ENCODE peak calls at places on chromosome 4, in six cellular contexts. One of them, this sample, is unnamed.
A peak's percentile ranks its signal among the peaks of the same experiment; 100 is the strongest.

GRCh38 chr4:107854326-107855030 is 29.7 kb downstream of the SGMS2 start:
- DNase-seq in EL: peak; percentile 30
- DNase-seq in NCI-H446 treated with DMSO at 0.1 percent for 48 hours: no peak
- DNase-seq in AML-193: no peak
- DNase-seq in upper lobe of left lung: no peak
- DNase-seq in dorsolateral prefrontal cortex: no peak
- DNase-seq in this sample: no peak

GRCh38 chr4:76981649-76982048 is 32.1 kb downstream of the SEPTIN11 start:
- DNase-seq in EL: no peak
- DNase-seq in NCI-H446 treated with DMSO at 0.1 percent for 48 hours: no peak
- DNase-seq in AML-193: no peak
- DNase-seq in upper lobe of left lung: no peak
- DNase-seq in dorsolateral prefrontal cortex: no peak
- DNase-seq in this sample: no peak

GRCh38 chr4:15778742-15779231 is 659 bp downstream of the CD38 start:
- DNase-seq in EL: peak; percentile 29
- DNase-seq in NCI-H446 treated with DMSO at 0.1 percent for 48 hours: no peak
- DNase-seq in AML-193: peak; percentile 79
- DNase-seq in upper lobe of left lung: peak; percentile 92
- DNase-seq in dorsolateral prefrontal cortex: peak; percentile 29
- DNase-seq in this sample: no peak

GRCh38 chr4:1026115-1026514 is 14.7 kb downstream of the FGFRL1 start:
- DNase-seq in EL: no peak
- DNase-seq in NCI-H446 treated with DMSO at 0.1 percent for 48 hours: no peak
- DNase-seq in AML-193: no peak
- DNase-seq in upper lobe of left lung: peak; percentile 85
- DNase-seq in dorsolateral prefrontal cortex: no peak
- DNase-seq in this sample: peak; percentile 31

GRCh38 chr4:44425614-44426208 is 22.9 kb downstream of the KCTD8 start:
- DNase-seq in EL: no peak
- DNase-seq in NCI-H446 treated with DMSO at 0.1 percent for 48 hours: peak; percentile 44
- DNase-seq in AML-193: peak; percentile 0
- DNase-seq in upper lobe of left lung: no peak
- DNase-seq in dorsolateral prefrontal cortex: no peak
- DNase-seq in this sample: peak; percentile 60

GRCh38 chr4:72951628-72952027 is 117.9 kb downstream of the COX18 start:
- DNase-seq in EL: no peak
- DNase-seq in NCI-H446 treated with DMSO at 0.1 percent for 48 hours: no peak
- DNase-seq in AML-193: no peak
- DNase-seq in upper lobe of left lung: no peak
- DNase-seq in dorsolateral prefrontal cortex: no peak
- DNase-seq in this sample: peak; percentile 28

GRCh38 chr4:81052119-81053068 is 21.9 kb downstream of the BMP3 start:
- DNase-seq in EL: peak; percentile 55
- DNase-seq in NCI-H446 treated with DMSO at 0.1 percent for 48 hours: no peak
- DNase-seq in AML-193: peak; percentile 11
- DNase-seq in upper lobe of left lung: no peak
- DNase-seq in dorsolateral prefrontal cortex: peak; percentile 51
- DNase-seq in this sample: peak; percentile 67

GRCh38 chr4:165580379-165580905 is 201.6 kb downstream of the CPE start:
- DNase-seq in EL: peak; percentile 74
- DNase-seq in NCI-H446 treated with DMSO at 0.1 percent for 48 hours: peak; percentile 27
- DNase-seq in AML-193: no peak
- DNase-seq in upper lobe of left lung: no peak
- DNase-seq in dorsolateral prefrontal cortex: no peak
- DNase-seq in this sample: peak; percentile 63

GRCh38 chr4:169221662-169222061 is 49.1 kb downstream of the SH3RF1 start:
- DNase-seq in EL: no peak
- DNase-seq in NCI-H446 treated with DMSO at 0.1 percent for 48 hours: no peak
- DNase-seq in AML-193: no peak
- DNase-seq in upper lobe of left lung: no peak
- DNase-seq in dorsolateral prefrontal cortex: no peak
- DNase-seq in this sample: no peak

GRCh38 chr4:100929753-100930152 is 411.9 kb upstream of the EMCN start:
- DNase-seq in EL: no peak
- DNase-seq in NCI-H446 treated with DMSO at 0.1 percent for 48 hours: no peak
- DNase-seq in AML-193: no peak
- DNase-seq in upper lobe of left lung: no peak
- DNase-seq in dorsolateral prefrontal cortex: no peak
- DNase-seq in this sample: no peak

GRCh38 chr4:55819634-55820033 is at the start of gene EXOC1L:
- DNase-seq in EL: peak; percentile 5
- DNase-seq in NCI-H446 treated with DMSO at 0.1 percent for 48 hours: no peak
- DNase-seq in AML-193: no peak
- DNase-seq in upper lobe of left lung: peak; percentile 47
- DNase-seq in dorsolateral prefrontal cortex: peak; percentile 7
- DNase-seq in this sample: no peak

GRCh38 chr4:2244947-2245786 is 3.2 kb upstream of the HAUS3 start:
- DNase-seq in EL: no peak
- DNase-seq in NCI-H446 treated with DMSO at 0.1 percent for 48 hours: no peak
- DNase-seq in AML-193: no peak
- DNase-seq in upper lobe of left lung: no peak
- DNase-seq in dorsolateral prefrontal cortex: no peak
- DNase-seq in this sample: no peak

GRCh38 chr4:3257691-3258482 is 8.9 kb downstream of the MSANTD1 start:
- DNase-seq in EL: peak; percentile 36
- DNase-seq in NCI-H446 treated with DMSO at 0.1 percent for 48 hours: no peak
- DNase-seq in AML-193: no peak
- DNase-seq in upper lobe of left lung: peak; percentile 50
- DNase-seq in dorsolateral prefrontal cortex: peak; percentile 3
- DNase-seq in this sample: peak; percentile 96

GRCh38 chr4:46386570-46386969 is 3.4 kb downstream of the GABRA2 start:
- DNase-seq in EL: no peak
- DNase-seq in NCI-H446 treated with DMSO at 0.1 percent for 48 hours: peak; percentile 30
- DNase-seq in AML-193: no peak
- DNase-seq in upper lobe of left lung: no peak
- DNase-seq in dorsolateral prefrontal cortex: peak; percentile 33
- DNase-seq in this sample: peak; percentile 50

GRCh38 chr4:152605031-152605430 is 69.1 kb upstream of the FBXW7 start:
- DNase-seq in EL: no peak
- DNase-seq in NCI-H446 treated with DMSO at 0.1 percent for 48 hours: no peak
- DNase-seq in AML-193: no peak
- DNase-seq in upper lobe of left lung: no peak
- DNase-seq in dorsolateral prefrontal cortex: no peak
- DNase-seq in this sample: no peak

GRCh38 chr4:3467601-3468031 is 4.5 kb downstream of the DOK7 start:
- DNase-seq in EL: no peak
- DNase-seq in NCI-H446 treated with DMSO at 0.1 percent for 48 hours: no peak
- DNase-seq in AML-193: no peak
- DNase-seq in upper lobe of left lung: peak; percentile 37
- DNase-seq in dorsolateral prefrontal cortex: no peak
- DNase-seq in this sample: no peak

GRCh38 chr4:2067446-2068197 is 8.5 kb downstream of the NAT8L start:
- DNase-seq in EL: no peak
- DNase-seq in NCI-H446 treated with DMSO at 0.1 percent for 48 hours: no peak
- DNase-seq in AML-193: no peak
- DNase-seq in upper lobe of left lung: peak; percentile 74
- DNase-seq in dorsolateral prefrontal cortex: no peak
- DNase-seq in this sample: no peak

GRCh38 chr4:77538144-77538543 is 67.5 kb upstream of the CXCL13 start:
- DNase-seq in EL: peak; percentile 42
- DNase-seq in NCI-H446 treated with DMSO at 0.1 percent for 48 hours: no peak
- DNase-seq in AML-193: no peak
- DNase-seq in upper lobe of left lung: no peak
- DNase-seq in dorsolateral prefrontal cortex: no peak
- DNase-seq in this sample: no peak

GRCh38 chr4:128686810-128687209 is 122.7 kb upstream of the JADE1 start:
- DNase-seq in EL: no peak
- DNase-seq in NCI-H446 treated with DMSO at 0.1 percent for 48 hours: no peak
- DNase-seq in AML-193: no peak
- DNase-seq in upper lobe of left lung: no peak
- DNase-seq in dorsolateral prefrontal cortex: no peak
- DNase-seq in this sample: peak; percentile 30

GRCh38 chr4:152265149-152265621 is 270.7 kb downstream of the FBXW7 start:
- DNase-seq in EL: peak; percentile 21
- DNase-seq in NCI-H446 treated with DMSO at 0.1 percent for 48 hours: no peak
- DNase-seq in AML-193: no peak
- DNase-seq in upper lobe of left lung: no peak
- DNase-seq in dorsolateral prefrontal cortex: peak; percentile 38
- DNase-seq in this sample: no peak

GRCh38 chr4:153207561-153207960 is 3.3 kb downstream of the TRIM2 start:
- DNase-seq in EL: peak; percentile 29
- DNase-seq in NCI-H446 treated with DMSO at 0.1 percent for 48 hours: no peak
- DNase-seq in AML-193: peak; percentile 2
- DNase-seq in upper lobe of left lung: no peak
- DNase-seq in dorsolateral prefrontal cortex: peak; percentile 53
- DNase-seq in this sample: peak; percentile 51

GRCh38 chr4:38242822-38243384 is 282.7 kb downstream of the PTTG2 start:
- DNase-seq in EL: no peak
- DNase-seq in NCI-H446 treated with DMSO at 0.1 percent for 48 hours: no peak
- DNase-seq in AML-193: no peak
- DNase-seq in upper lobe of left lung: no peak
- DNase-seq in dorsolateral prefrontal cortex: no peak
- DNase-seq in this sample: no peak

GRCh38 chr4:14345356-14345775 is 656.9 kb upstream of the CPEB2 start:
- DNase-seq in EL: peak; percentile 61
- DNase-seq in NCI-H446 treated with DMSO at 0.1 percent for 48 hours: no peak
- DNase-seq in AML-193: peak; percentile 1
- DNase-seq in upper lobe of left lung: no peak
- DNase-seq in dorsolateral prefrontal cortex: no peak
- DNase-seq in this sample: peak; percentile 30

GRCh38 chr4:137370699-137371098 is 161.6 kb downstream of the PCDH18 start:
- DNase-seq in EL: no peak
- DNase-seq in NCI-H446 treated with DMSO at 0.1 percent for 48 hours: no peak
- DNase-seq in AML-193: no peak
- DNase-seq in upper lobe of left lung: no peak
- DNase-seq in dorsolateral prefrontal cortex: no peak
- DNase-seq in this sample: no peak

GRCh38 chr4:79651516-79651915 is 243.5 kb upstream of the GK2 start:
- DNase-seq in EL: no peak
- DNase-seq in NCI-H446 treated with DMSO at 0.1 percent for 48 hours: no peak
- DNase-seq in AML-193: no peak
- DNase-seq in upper lobe of left lung: no peak
- DNase-seq in dorsolateral prefrontal cortex: no peak
- DNase-seq in this sample: no peak

GRCh38 chr4:9924750-9925149 is 96.5 kb downstream of the SLC2A9 start:
- DNase-seq in EL: no peak
- DNase-seq in NCI-H446 treated with DMSO at 0.1 percent for 48 hours: peak; percentile 12
- DNase-seq in AML-193: no peak
- DNase-seq in upper lobe of left lung: no peak
- DNase-seq in dorsolateral prefrontal cortex: no peak
- DNase-seq in this sample: no peak

GRCh38 chr4:137156807-137157206 is 375.5 kb downstream of the PCDH18 start:
- DNase-seq in EL: no peak
- DNase-seq in NCI-H446 treated with DMSO at 0.1 percent for 48 hours: no peak
- DNase-seq in AML-193: no peak
- DNase-seq in upper lobe of left lung: no peak
- DNase-seq in dorsolateral prefrontal cortex: no peak
- DNase-seq in this sample: no peak

GRCh38 chr4:27007507-27007906 is 146.9 kb downstream of the STIM2 start:
- DNase-seq in EL: no peak
- DNase-seq in NCI-H446 treated with DMSO at 0.1 percent for 48 hours: no peak
- DNase-seq in AML-193: no peak
- DNase-seq in upper lobe of left lung: no peak
- DNase-seq in dorsolateral prefrontal cortex: no peak
- DNase-seq in this sample: no peak

GRCh38 chr4:76729460-76729859 is 168.5 kb downstream of the SOWAHB start:
- DNase-seq in EL: no peak
- DNase-seq in NCI-H446 treated with DMSO at 0.1 percent for 48 hours: no peak
- DNase-seq in AML-193: no peak
- DNase-seq in upper lobe of left lung: no peak
- DNase-seq in dorsolateral prefrontal cortex: no peak
- DNase-seq in this sample: no peak

GRCh38 chr4:41873380-41874295 is 61.6 kb upstream of the TMEM33 start:
- DNase-seq in EL: no peak
- DNase-seq in NCI-H446 treated with DMSO at 0.1 percent for 48 hours: no peak
- DNase-seq in AML-193: no peak
- DNase-seq in upper lobe of left lung: peak; percentile 70
- DNase-seq in dorsolateral prefrontal cortex: no peak
- DNase-seq in this sample: no peak

GRCh38 chr4:150127757-150128156 is 49.5 kb downstream of the DCLK2 start:
- DNase-seq in EL: no peak
- DNase-seq in NCI-H446 treated with DMSO at 0.1 percent for 48 hours: no peak
- DNase-seq in AML-193: no peak
- DNase-seq in upper lobe of left lung: no peak
- DNase-seq in dorsolateral prefrontal cortex: no peak
- DNase-seq in this sample: no peak

GRCh38 chr4:1472148-1472797 is 66.0 kb upstream of the NKX1-1 start:
- DNase-seq in EL: no peak
- DNase-seq in NCI-H446 treated with DMSO at 0.1 percent for 48 hours: no peak
- DNase-seq in AML-193: no peak
- DNase-seq in upper lobe of left lung: peak; percentile 80
- DNase-seq in dorsolateral prefrontal cortex: no peak
- DNase-seq in this sample: no peak

GRCh38 chr4:140645196-140645595 is 76.4 kb upstream of the UCP1 start:
- DNase-seq in EL: no peak
- DNase-seq in NCI-H446 treated with DMSO at 0.1 percent for 48 hours: no peak
- DNase-seq in AML-193: no peak
- DNase-seq in upper lobe of left lung: peak; percentile 60
- DNase-seq in dorsolateral prefrontal cortex: no peak
- DNase-seq in this sample: no peak

GRCh38 chr4:26907731-26908599 is 47.3 kb downstream of the STIM2 start:
- DNase-seq in EL: no peak
- DNase-seq in NCI-H446 treated with DMSO at 0.1 percent for 48 hours: no peak
- DNase-seq in AML-193: no peak
- DNase-seq in upper lobe of left lung: no peak
- DNase-seq in dorsolateral prefrontal cortex: no peak
- DNase-seq in this sample: no peak

GRCh38 chr4:103204114-103204513 is 6.0 kb upstream of the CENPE start:
- DNase-seq in EL: peak; percentile 7
- DNase-seq in NCI-H446 treated with DMSO at 0.1 percent for 48 hours: no peak
- DNase-seq in AML-193: no peak
- DNase-seq in upper lobe of left lung: no peak
- DNase-seq in dorsolateral prefrontal cortex: no peak
- DNase-seq in this sample: peak; percentile 47

This sample was measured in RKO.